ENCODE peak calls at places on chromosomes 4 and X, in five cellular contexts. R is NCI-H2081; O is activated CD8-positive, alpha-beta memory T cell treated with anti-CD3 and anti-CD28 coated beads, Interleukin-2, amount 50 U/mL, for 48 hours; S is T-helper 2 cell; Z is stimulated activated CD4-positive, alpha-beta T cell treated with anti-CD3 and anti-CD28 coated beads, Interleukin-12 subunit alpha, Interleukin-12 subunit beta, amount 100 ng/mL, for 24 hours. F is an unnamed sample.

GRCh38 chr4:168337550-168337940 is 19.0 kb upstream of the DDX60 start:
- DNase-seq in R (no peak), O (no peak), S (no peak), Z (no peak), F (no peak)

GRCh38 chr4:40193018-40193571 is 3.7 kb upstream of the RHOH start:
- DNase-seq in R (no peak), O (no peak), S (peak; percentile 43), Z (no peak), F (no peak)

GRCh38 chr4:6493668-6494304 is 21.4 kb upstream of the PPP2R2C start:
- DNase-seq in R (no peak), O (no peak), S (no peak), Z (no peak), F (no peak)

GRCh38 chr4:150461957-150462356 is 120.0 kb upstream of the MAB21L2 start:
- DNase-seq in R (no peak), O (no peak), S (no peak), Z (no peak), F (no peak)

GRCh38 chr4:26088433-26088928 is 174.5 kb downstream of the SMIM20 start:
- DNase-seq in R (no peak), O (no peak), S (peak; percentile 9), Z (no peak), F (no peak)

GRCh38 chr4:14446311-14446710 is 556.0 kb upstream of the CPEB2 start:
- DNase-seq in R (no peak), O (no peak), S (no peak), Z (no peak), F (no peak)

GRCh38 chrX:13165266-13165665 is 120.8 kb upstream of the FAM9C start:
- DNase-seq in R (no peak), O (no peak), S (no peak), Z (no peak), F (no peak)

GRCh38 chr4:150600821-150601445 is 19.0 kb downstream of the MAB21L2 start:
- DNase-seq in R (no peak), O (no peak), S (no peak), Z (no peak), F (no peak)

GRCh38 chr4:106105697-106106096 is 210.3 kb downstream of the TBCK start:
- DNase-seq in R (no peak), O (no peak), S (no peak), Z (no peak), F (no peak)